ENCODE peak calls at places on chromosomes 2 and 18, in ten cellular contexts. Q is A549, I is H1, B is WTC11, R is SK-N-SH, D is K562, X is endothelial cell of umbilical vein, C is HCT116, P is HepG2, H is GM12878. S is an unnamed sample.

GRCh38 chr2:31032475-31032874 is 105.8 kb downstream of the GALNT14 start:
- DNase-seq in D (no peak), Q (no peak), X (no peak), P (no peak), C (no peak), I (no peak), R (no peak), H (no peak), B (no peak), S (peak)

GRCh38 chr18:13233746-13234527 is 15.4 kb downstream of the LDLRAD4 start:
- DNase-seq in C (no peak), I (peak), R (no peak), D (no peak), P (no peak), H (no peak), B (no peak), X (no peak), Q (no peak), S (no peak)

GRCh38 chr2:198322275-198322674 is 517.9 kb downstream of the PLCL1 start:
- DNase-seq in P (no peak), R (peak), B (peak), C (no peak), D (peak), I (no peak), X (no peak), H (no peak), Q (no peak), S (peak)

GRCh38 chr2:112010751-112011150 is 44.3 kb upstream of the TMEM87B start:
- DNase-seq in D (no peak), C (no peak), R (no peak), H (no peak), Q (no peak), I (no peak), B (no peak), P (no peak), X (no peak), S (no peak)

GRCh38 chr18:12599543-12599942 is 58.4 kb downstream of the SPIRE1 start:
- DNase-seq in X (no peak), R (no peak), Q (no peak), I (no peak), H (no peak), C (peak), B (no peak), P (no peak), D (no peak), S (no peak)

GRCh38 chr2:230758566-230759480 is 46.2 kb downstream of the CAB39 start:
- DNase-seq in B (no peak), R (no peak), Q (no peak), X (no peak), I (no peak), C (no peak), D (no peak), H (no peak), P (no peak), S (peak)

GRCh38 chr2:240800241-240800640 is 19.8 kb downstream of the KIF1A start:
- DNase-seq in I (no peak), H (no peak), B (no peak), P (no peak), X (no peak), R (no peak), C (no peak), Q (no peak), D (no peak), S (no peak)

GRCh38 chr2:218186355-218186766 is 19.6 kb upstream of the CXCR1 start:
- DNase-seq in H (peak), X (peak), I (peak), Q (peak), B (peak), P (peak), R (peak), D (peak), C (peak), S (peak)

GRCh38 chr2:191952515-191953270 is 105.8 kb upstream of the CAVIN2 start:
- DNase-seq in H (no peak), Q (no peak), X (no peak), P (no peak), R (no peak), D (no peak), I (no peak), C (no peak), B (no peak), S (no peak)

GRCh38 chr2:68386362-68386761 is 21.3 kb downstream of the PLEK start:
- DNase-seq in R (no peak), H (no peak), X (no peak), B (no peak), Q (no peak), P (no peak), D (no peak), I (no peak), C (no peak), S (no peak)

GRCh38 chr2:70190086-70190412 is 770 bp downstream of the C2orf42 start:
- DNase-seq in B (no peak), H (no peak), I (no peak), P (no peak), R (peak), X (no peak), D (peak), C (no peak), Q (no peak), S (peak)

GRCh38 chr2:239247401-239248245 is 153.2 kb downstream of the HDAC4 start:
- DNase-seq in H (no peak), R (no peak), B (no peak), I (no peak), Q (no peak), C (peak), X (no peak), P (peak), D (no peak), S (no peak)

GRCh38 chr2:3784731-3785130 is 81.4 kb downstream of the DCDC2C start:
- DNase-seq in I (no peak), Q (no peak), X (no peak), P (no peak), B (no peak), C (no peak), H (no peak), R (no peak), D (no peak), S (no peak)

GRCh38 chr2:56709181-56709580 is 525.4 kb downstream of the CCDC85A start:
- DNase-seq in X (no peak), C (no peak), D (no peak), I (no peak), H (no peak), Q (no peak), B (no peak), P (no peak), R (no peak), S (no peak)

GRCh38 chr2:68646303-68646702 is 2.9 kb downstream of the PROKR1 start:
- DNase-seq in D (peak), C (peak), R (no peak), H (no peak), B (no peak), I (no peak), X (no peak), P (peak), Q (no peak), S (peak)

GRCh38 chr2:240881913-240882312 is 13.3 kb downstream of the AGXT start:
- DNase-seq in P (no peak), C (no peak), R (no peak), I (no peak), B (no peak), Q (no peak), H (no peak), X (no peak), D (no peak), S (no peak)

GRCh38 chr2:234674781-234675201 is 177.9 kb upstream of the ARL4C start:
- DNase-seq in C (no peak), I (no peak), D (no peak), Q (no peak), R (no peak), H (no peak), X (no peak), B (no peak), P (peak), S (no peak)

GRCh38 chr2:232436381-232437129 is 19.4 kb upstream of the ALPI start:
- DNase-seq in P (no peak), B (no peak), H (no peak), D (no peak), I (no peak), Q (no peak), R (peak), C (no peak), X (no peak), S (no peak)

GRCh38 chr18:9535430-9535972 is 60.2 kb downstream of the RALBP1 start:
- DNase-seq in D (no peak), X (no peak), R (peak), P (peak), H (no peak), C (no peak), B (no peak), Q (no peak), I (no peak), S (no peak)

GRCh38 chr2:168454737-168455691 is 1.1 kb upstream of the CERS6 start:
- DNase-seq in C (no peak), R (no peak), I (no peak), B (no peak), D (no peak), Q (no peak), P (peak), X (no peak), H (no peak), S (peak)

GRCh38 chr2:75055820-75056675 is 97.6 kb downstream of the POLE4 start:
- DNase-seq in B (peak), X (no peak), I (peak), Q (no peak), H (peak), C (no peak), P (no peak), R (no peak), D (no peak), S (no peak)

GRCh38 chr2:54858021-54858681 is 134.7 kb downstream of the EML6 start:
- DNase-seq in R (no peak), B (no peak), I (no peak), Q (no peak), C (no peak), H (no peak), X (no peak), P (peak), D (no peak), S (peak)

GRCh38 chr2:43521568-43521967 is 74.3 kb downstream of the THADA start:
- DNase-seq in R (peak), B (no peak), P (no peak), I (no peak), X (no peak), D (no peak), C (no peak), Q (no peak), H (no peak), S (no peak)

GRCh38 chr2:15408759-15409158 is 152.4 kb downstream of the NBAS start:
- DNase-seq in Q (no peak), B (no peak), X (no peak), R (no peak), C (no peak), D (no peak), H (no peak), I (no peak), P (no peak), S (no peak)
- TF ChIP-seq MAX in Q (no peak), B (no peak), X (no peak), R (no peak), C (no peak), D (no peak), H (no peak), I (no peak), P (no peak), S (no peak)

GRCh38 chr2:165837122-165837521 is 43.1 kb upstream of the GALNT3 start:
- DNase-seq in Q (no peak), C (no peak), P (no peak), I (no peak), B (no peak), R (no peak), X (no peak), H (no peak), D (no peak), S (peak)
- TF ChIP-seq MAX in Q (no peak), C (no peak), P (no peak), I (no peak), B (no peak), R (no peak), X (no peak), H (no peak), D (no peak), S (no peak)

GRCh38 chr2:65880451-65880850 is 448.1 kb upstream of the SPRED2 start:
- DNase-seq in Q (no peak), R (no peak), H (no peak), B (no peak), D (no peak), C (no peak), P (no peak), I (no peak), X (no peak), S (no peak)

DNA sequence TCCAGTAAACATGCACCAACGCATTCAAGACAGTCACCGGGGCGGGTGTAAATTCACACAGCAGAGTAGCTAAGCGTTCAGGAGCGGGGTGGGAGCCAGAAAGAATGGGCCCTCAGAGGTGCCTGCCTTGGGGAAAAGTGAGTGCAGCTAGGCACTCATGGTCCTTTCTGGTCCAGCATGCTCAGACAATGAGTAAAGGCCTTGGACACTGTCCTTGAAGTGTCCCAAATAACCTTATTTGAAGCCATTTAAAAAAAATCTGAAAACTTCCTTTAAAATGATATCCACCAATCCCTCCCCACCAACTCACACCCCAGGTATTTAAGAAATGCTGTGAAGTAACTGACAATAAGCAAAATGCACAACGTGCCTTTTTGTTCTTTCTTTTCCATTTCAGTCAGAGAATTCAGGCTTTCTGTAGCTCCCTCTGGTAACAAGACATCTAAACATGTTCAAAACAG is 445.0 kb upstream of the SPRED2 start:
- DNase-seq in P (no peak), Q (no peak), X (no peak), I (no peak), H (no peak), B (no peak), C (no peak), R (no peak), D (no peak), S (no peak)
- TF ChIP-seq MAX in P (no peak), Q (no peak), X (no peak), I (no peak), H (no peak), B (no peak), C (no peak), R (no peak), D (no peak), S (no peak)

DNA sequence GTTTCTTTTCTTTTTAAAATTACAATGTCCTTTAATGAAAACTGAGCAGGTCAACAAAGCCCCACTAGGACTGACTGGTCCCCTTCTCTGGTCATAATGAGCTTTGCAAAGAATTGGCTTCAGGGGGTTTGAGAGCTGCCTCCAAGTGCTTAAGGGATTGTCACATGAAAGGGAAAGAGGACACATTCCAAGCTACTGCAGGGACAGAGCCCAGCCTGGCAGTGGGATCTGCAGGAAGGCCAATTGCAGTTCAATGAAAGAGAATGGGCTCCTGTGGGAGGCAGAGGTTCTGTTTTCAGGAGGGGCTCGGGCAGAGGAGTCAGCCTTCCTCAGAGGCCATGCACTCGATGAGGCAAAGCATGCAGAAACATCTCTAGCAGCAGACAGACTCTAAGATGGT is 84.1 kb upstream of the ACKR3 start:
- DNase-seq in C (no peak), H (no peak), R (no peak), I (no peak), B (no peak), X (no peak), Q (no peak), D (no peak), P (no peak), S (no peak)
- TF ChIP-seq MAX in C (no peak), H (no peak), R (no peak), I (no peak), B (no peak), X (no peak), Q (no peak), D (no peak), P (no peak), S (no peak)

GRCh38 chr2:78431241-78431640 is 594.3 kb upstream of the REG3G start:
- DNase-seq in X (no peak), H (no peak), C (no peak), Q (no peak), B (no peak), I (no peak), P (no peak), D (no peak), R (no peak), S (no peak)
- TF ChIP-seq MAX in X (no peak), H (no peak), C (no peak), Q (no peak), B (no peak), I (no peak), P (no peak), D (no peak), R (no peak), S (no peak)

DNA sequence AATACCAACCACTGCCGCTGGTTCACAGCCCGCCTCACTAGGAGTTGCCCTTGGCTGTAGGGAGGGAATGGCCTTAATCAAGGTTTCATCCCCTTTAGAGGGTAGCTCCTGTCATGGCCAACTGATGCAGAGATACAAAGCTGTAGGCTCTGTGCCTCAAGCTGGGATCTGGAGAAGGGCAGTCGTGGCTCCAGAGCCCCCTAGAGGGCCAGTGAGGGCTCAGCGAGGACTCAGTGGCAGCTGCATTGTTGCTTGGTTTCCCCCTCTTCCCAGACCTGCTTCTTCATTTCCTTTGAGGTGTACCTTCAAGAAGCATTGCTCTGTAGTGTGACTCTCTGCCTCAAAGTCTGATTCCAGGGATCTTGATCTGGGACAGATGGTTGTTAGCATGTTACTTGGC is 302.1 kb downstream of the LPIN1 start:
- DNase-seq in B (peak), C (no peak), Q (no peak), I (peak), X (peak), D (peak), R (peak), H (no peak), P (no peak), S (peak)
- TF ChIP-seq MAX in B (no peak), C (no peak), Q (no peak), I (no peak), X (no peak), D (no peak), R (no peak), H (no peak), P (no peak), S (no peak)

DNA sequence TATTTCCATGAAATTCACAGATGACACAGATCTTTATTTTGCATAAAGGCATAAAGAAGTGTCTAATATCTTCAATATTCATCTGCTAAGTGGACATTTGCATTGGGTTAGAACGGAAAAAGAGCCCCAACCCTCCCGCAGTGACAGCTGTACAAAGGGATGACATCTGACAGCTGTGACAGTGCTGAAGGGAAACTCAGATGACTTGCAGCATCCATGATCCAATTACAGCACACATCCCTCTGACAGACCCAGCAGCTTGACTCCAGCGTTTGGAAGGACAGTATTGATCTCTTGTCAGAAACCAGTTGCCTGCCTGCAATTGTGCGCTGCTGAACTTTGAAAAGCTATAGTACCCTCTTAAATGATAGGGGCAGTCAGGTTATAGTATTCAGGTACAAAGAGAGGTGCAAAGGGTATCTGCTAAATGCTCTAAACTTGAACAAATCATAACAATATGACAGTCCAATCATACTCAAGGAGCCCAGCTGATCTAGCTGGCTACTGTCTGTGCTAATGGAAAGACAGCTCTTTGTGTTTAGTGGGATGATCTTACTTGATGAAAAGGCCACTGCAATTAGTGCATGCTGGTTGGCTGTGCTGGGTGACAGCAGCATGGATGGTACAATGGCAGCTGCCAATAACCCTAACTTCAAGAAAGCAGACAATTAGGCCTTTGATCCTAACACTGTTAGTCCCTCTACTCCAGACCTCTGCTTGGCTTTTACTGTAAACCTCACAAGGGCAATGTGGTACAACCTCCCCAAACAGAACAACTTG is 599.2 kb downstream of the NR4A2 start:
- DNase-seq in D (no peak), C (no peak), X (no peak), B (no peak), Q (no peak), I (no peak), H (no peak), R (no peak), P (no peak), S (no peak)
- TF ChIP-seq MAX in D (no peak), C (no peak), X (no peak), B (no peak), Q (no peak), I (no peak), H (no peak), R (no peak), P (no peak), S (no peak)

GRCh38 chr2:165471349-165471975 is 2.0 kb downstream of the CSRNP3 start:
- DNase-seq in H (no peak), X (no peak), D (no peak), C (no peak), B (no peak), P (no peak), Q (no peak), R (peak), I (no peak), S (no peak)
- TF ChIP-seq MAX in H (no peak), X (no peak), D (no peak), C (no peak), B (no peak), P (no peak), Q (no peak), R (peak), I (no peak), S (no peak)

GRCh38 chr18:49745051-49746014 is 68.0 kb downstream of the ACAA2 start:
- DNase-seq in P (no peak), Q (no peak), R (no peak), D (no peak), C (no peak), H (no peak), I (no peak), X (no peak), B (no peak), S (no peak)
- TF ChIP-seq MAX in P (no peak), Q (no peak), R (no peak), D (no peak), C (no peak), H (no peak), I (no peak), X (no peak), B (no peak), S (no peak)

S was measured in NB4.